ENCODE peak calls at places on chromosomes 1 and 21, in seven cellular contexts. T is fibroblast of lung, U is spleen, F is sigmoid colon, D is mucosa of descending colon, N is AG04450, P is epithelial cell of esophagus. A is an unnamed sample.

GRCh38 chr1:229288516-229288915 is 17.6 kb downstream of the RAB4A start:
- DNase-seq in T (no peak), U (no peak), F (no peak), D (no peak), N (no peak), P (no peak), A (no peak)

GRCh38 chr1:26690576-26691031 is 5.2 kb upstream of the ARID1A start:
- DNase-seq in T (peak), U (no peak), F (no peak), D (no peak), N (no peak), P (no peak), A (peak)

GRCh38 chr1:58741689-58742553 is 41.9 kb downstream of the JUN start:
- DNase-seq in T (no peak), U (no peak), F (no peak), D (no peak), N (no peak), P (no peak), A (no peak)

GRCh38 chr1:3372317-3372716 is 82.1 kb upstream of the ARHGEF16 start:
- DNase-seq in T (no peak), U (no peak), F (no peak), D (no peak), N (no peak), P (no peak), A (no peak)

GRCh38 chr1:201539561-201540404 is 856 bp downstream of the NAV1 start:
- DNase-seq in T (peak), U (no peak), F (peak), D (peak), N (no peak), P (peak), A (peak)

GRCh38 chr1:228062812-228063211 is 19.7 kb upstream of the ARF1 start:
- DNase-seq in T (no peak), U (peak), F (peak), D (no peak), N (no peak), P (no peak), A (no peak)

GRCh38 chr21:45294509-45295291 is 7.0 kb upstream of the POFUT2 start:
- DNase-seq in T (peak), U (peak), F (peak), D (peak), N (peak), P (peak), A (peak)

GRCh38 chr1:9539829-9540550 is 725 bp downstream of the SLC25A33 start:
- DNase-seq in T (peak), U (peak), F (peak), D (peak), N (no peak), P (peak), A (peak)

GRCh38 chr1:15457484-15458027 is 1.0 kb downstream of the CELA2A start:
- DNase-seq in T (no peak), U (no peak), F (no peak), D (no peak), N (no peak), P (no peak), A (no peak)

GRCh38 chr1:36653850-36654249 is 171.1 kb upstream of the CSF3R start:
- DNase-seq in T (peak), U (no peak), F (no peak), D (no peak), N (no peak), P (peak), A (peak)

GRCh38 chr1:31064685-31065309 is 720 bp downstream of the PUM1 start:
- DNase-seq in T (peak), U (peak), F (no peak), D (no peak), N (no peak), P (peak), A (no peak)

GRCh38 chr1:95230256-95230655 is 3.8 kb upstream of the RWDD3 start:
- DNase-seq in T (no peak), U (no peak), F (no peak), D (no peak), N (no peak), P (no peak), A (no peak)

GRCh38 chr1:186655877-186656276 is 24.3 kb downstream of the PTGS2 start:
- DNase-seq in T (no peak), U (no peak), F (no peak), D (no peak), N (no peak), P (no peak), A (no peak)

GRCh38 chr1:165857046-165857801 is 29.8 kb downstream of the UCK2 start:
- DNase-seq in T (peak), U (no peak), F (no peak), D (no peak), N (no peak), P (peak), A (no peak)

GRCh38 chr1:41362357-41362721 is 1.1 kb downstream of the FOXO6 start:
- DNase-seq in T (no peak), U (no peak), F (no peak), D (no peak), N (no peak), P (no peak), A (no peak)

GRCh38 chr1:6519935-6520621 is 28.6 kb upstream of the PLEKHG5 start:
- DNase-seq in T (peak), U (no peak), F (no peak), D (peak), N (peak), P (peak), A (peak)

GRCh38 chr1:223707270-223708000 is 4.9 kb upstream of the CAPN2 start:
- DNase-seq in T (peak), U (no peak), F (peak), D (peak), N (peak), P (peak), A (peak)

GRCh38 chr1:162566870-162567269 is 5.3 kb downstream of the UAP1 start:
- DNase-seq in T (no peak), U (no peak), F (no peak), D (no peak), N (no peak), P (no peak), A (no peak)

DNA sequence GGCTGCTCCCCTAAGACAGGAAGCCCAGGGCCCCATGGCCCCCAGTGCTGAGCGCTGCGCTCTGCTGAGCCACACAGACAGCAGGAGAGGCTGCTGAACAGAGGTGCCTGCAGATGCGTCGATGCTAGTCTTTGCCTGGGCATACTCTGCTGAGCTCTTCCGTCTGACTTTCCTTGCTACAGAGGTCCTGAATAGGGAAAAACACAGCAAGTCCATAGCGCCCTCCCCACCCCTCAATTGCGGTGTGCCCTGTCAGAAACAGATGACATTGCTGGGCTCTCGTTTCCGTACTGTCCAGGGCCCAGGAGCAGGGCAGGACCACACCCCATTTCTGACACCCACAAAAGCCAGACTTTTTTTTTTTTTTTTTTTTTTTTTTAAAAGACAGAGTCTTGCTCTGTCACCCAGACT is 252.5 kb downstream of the SDCCAG8 start:
- DNase-seq in T (no peak), U (peak), F (no peak), D (peak), N (no peak), P (no peak), A (no peak)
- H3K4me3 ChIP-seq in T (no peak), U (no peak), F (no peak), D (no peak), N (no peak), P (no peak), A (no peak)

GRCh38 chr1:203480525-203481084 is 5.0 kb downstream of the PRELP start:
- DNase-seq in T (peak), U (peak), F (peak), D (peak), N (peak), P (peak), A (peak)
- H3K4me3 ChIP-seq in T (peak), U (no peak), F (peak), D (no peak), N (no peak), P (no peak), A (peak)

GRCh38 chr1:25477448-25478034 is 46.8 kb downstream of the MACO1 start:
- DNase-seq in T (peak), U (no peak), F (no peak), D (no peak), N (no peak), P (no peak), A (no peak)

GRCh38 chr1:25473653-25474225 is 43.0 kb downstream of the MACO1 start:
- DNase-seq in T (no peak), U (no peak), F (no peak), D (no peak), N (no peak), P (no peak), A (no peak)

GRCh38 chr1:25476186-25477097 is 45.7 kb downstream of the MACO1 start:
- DNase-seq in T (no peak), U (no peak), F (no peak), D (no peak), N (no peak), P (peak), A (no peak)

GRCh38 chr1:25472494-25472893 is 41.8 kb downstream of the MACO1 start:
- DNase-seq in T (no peak), U (no peak), F (no peak), D (no peak), N (no peak), P (peak), A (no peak)

GRCh38 chr1:25474439-25475047 is 43.8 kb downstream of the MACO1 start:
- DNase-seq in T (no peak), U (no peak), F (no peak), D (no peak), N (no peak), P (no peak), A (no peak)
- H3K4me3 ChIP-seq in T (no peak), U (no peak), F (no peak), D (no peak), N (no peak), P (no peak), A (no peak)

GRCh38 chr1:111214086-111214801 is 13.3 kb upstream of the CHI3L2 start:
- DNase-seq in T (peak), U (no peak), F (no peak), D (no peak), N (no peak), P (peak), A (no peak)

GRCh38 chr1:111213412-111213811 is 13.0 kb upstream of the DENND2D start:
- DNase-seq in T (no peak), U (no peak), F (no peak), D (no peak), N (no peak), P (no peak), A (no peak)

GRCh38 chr1:111212634-111213335 is 12.3 kb upstream of the DENND2D start:
- DNase-seq in T (no peak), U (no peak), F (no peak), D (no peak), N (no peak), P (no peak), A (no peak)

GRCh38 chr1:111216751-111217150 is 10.8 kb upstream of the CHI3L2 start:
- DNase-seq in T (no peak), U (no peak), F (no peak), D (no peak), N (no peak), P (no peak), A (no peak)

GRCh38 chr1:111214884-111215283 is 12.6 kb upstream of the CHI3L2 start:
- DNase-seq in T (no peak), U (no peak), F (no peak), D (no peak), N (no peak), P (no peak), A (no peak)
- H3K4me3 ChIP-seq in T (no peak), U (no peak), F (no peak), D (no peak), N (no peak), P (no peak), A (no peak)

GRCh38 chr1:155007253-155007828 is 4.7 kb downstream of the ZBTB7B start:
- DNase-seq in T (no peak), U (peak), F (no peak), D (peak), N (no peak), P (no peak), A (no peak)
- H3K4me3 ChIP-seq in T (no peak), U (no peak), F (peak), D (no peak), N (no peak), P (peak), A (no peak)

GRCh38 chr1:244665771-244666217 is 12.9 kb downstream of the DESI2 start:
- DNase-seq in T (peak), U (no peak), F (no peak), D (no peak), N (no peak), P (no peak), A (no peak)

GRCh38 chr1:244660595-244660994 is 7.7 kb downstream of the DESI2 start:
- DNase-seq in T (no peak), U (no peak), F (no peak), D (no peak), N (no peak), P (no peak), A (no peak)

GRCh38 chr1:244664353-244664752 is 11.4 kb downstream of the DESI2 start:
- DNase-seq in T (no peak), U (no peak), F (no peak), D (no peak), N (no peak), P (no peak), A (no peak)

GRCh38 chr1:244659694-244660093 is 6.8 kb downstream of the DESI2 start:
- DNase-seq in T (no peak), U (no peak), F (no peak), D (no peak), N (no peak), P (no peak), A (no peak)

DNA sequence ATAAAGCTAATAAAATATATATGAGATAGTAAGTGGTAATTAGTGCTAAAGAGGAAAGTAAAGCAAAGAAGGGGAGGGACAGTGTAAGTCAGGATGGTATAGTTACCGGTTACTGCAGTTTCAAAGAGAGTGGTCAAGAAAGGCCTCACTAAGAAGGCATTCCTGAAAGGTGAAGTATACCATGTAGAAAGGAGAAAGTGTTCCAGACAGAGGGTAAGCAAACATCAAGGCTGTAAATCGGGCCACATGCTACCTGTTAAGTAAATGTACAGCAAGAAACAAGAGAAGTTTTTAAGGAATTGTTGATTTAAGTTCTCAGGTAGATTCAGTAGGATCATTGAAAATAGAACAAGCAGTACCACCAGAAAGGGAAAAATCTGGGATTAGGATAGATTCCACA is 9.7 kb downstream of the DESI2 start:
- DNase-seq in T (no peak), U (no peak), F (no peak), D (no peak), N (no peak), P (no peak), A (no peak)
- H3K4me3 ChIP-seq in T (no peak), U (no peak), F (no peak), D (no peak), N (no peak), P (no peak), A (no peak)

GRCh38 chr1:154502066-154502741 is at the start of the genes SHE and TDRD10:
- DNase-seq in T (no peak), U (peak), F (no peak), D (peak), N (no peak), P (no peak), A (no peak)
- H3K4me3 ChIP-seq in T (no peak), U (peak), F (peak), D (no peak), N (no peak), P (no peak), A (no peak)